ENCODE peak calls at places on chromosomes 5 and 9, in four cellular contexts. One of them, this sample, is unnamed.
A peak's percentile ranks its signal among the peaks of the same experiment; 100 is the strongest.

GRCh38 chr5:179620293-179620692 is 3.2 kb downstream of the HNRNPH1 start:
- DNase-seq in endodermal cell: no peak
- DNase-seq in CD8-positive, alpha-beta T cell: no peak
- DNase-seq in PC-3: no peak
- DNase-seq in this sample: no peak

GRCh38 chr9:113541019-113541900 is 77.7 kb downstream of the RGS3 start:
- DNase-seq in CD8-positive, alpha-beta T cell: no peak
- DNase-seq in endodermal cell: peak; percentile 95
- DNase-seq in PC-3: peak; percentile 24
- DNase-seq in this sample: peak; percentile 49

GRCh38 chr9:127136081-127136879 is 13.8 kb upstream of the ANGPTL2 start:
- DNase-seq in endodermal cell: peak; percentile 32
- DNase-seq in CD8-positive, alpha-beta T cell: no peak
- DNase-seq in PC-3: no peak
- DNase-seq in this sample: no peak

GRCh38 chr5:53350991-53351770 is 129.2 kb upstream of the FST start:
- DNase-seq in endodermal cell: no peak
- DNase-seq in CD8-positive, alpha-beta T cell: no peak
- DNase-seq in PC-3: peak; percentile 67
- DNase-seq in this sample: no peak

GRCh38 chr9:109085510-109085909 is 34.2 kb downstream of the TMEM245 start:
- DNase-seq in PC-3: no peak
- DNase-seq in CD8-positive, alpha-beta T cell: no peak
- DNase-seq in endodermal cell: no peak
- DNase-seq in this sample: no peak

GRCh38 chr5:122129332-122129731 is at the start of gene ZNF474:
- DNase-seq in PC-3: peak; percentile 79
- DNase-seq in endodermal cell: peak; percentile 91
- DNase-seq in CD8-positive, alpha-beta T cell: no peak
- DNase-seq in this sample: peak; percentile 63

GRCh38 chr5:116632890-116633289 is 58.3 kb upstream of the SEMA6A start:
- DNase-seq in CD8-positive, alpha-beta T cell: no peak
- DNase-seq in PC-3: peak; percentile 3
- DNase-seq in endodermal cell: no peak
- DNase-seq in this sample: no peak

GRCh38 chr5:66122379-66123034 is 21.6 kb upstream of the SREK1 start:
- DNase-seq in CD8-positive, alpha-beta T cell: no peak
- DNase-seq in endodermal cell: no peak
- DNase-seq in PC-3: peak; percentile 48
- DNase-seq in this sample: no peak

GRCh38 chr5:95080456-95080855 is 204.4 kb downstream of the MCTP1 start:
- DNase-seq in endodermal cell: no peak
- DNase-seq in PC-3: no peak
- DNase-seq in CD8-positive, alpha-beta T cell: no peak
- DNase-seq in this sample: no peak

GRCh38 chr9:22529426-22530199 is 83.0 kb downstream of the DMRTA1 start:
- DNase-seq in PC-3: peak; percentile 82
- DNase-seq in endodermal cell: no peak
- DNase-seq in CD8-positive, alpha-beta T cell: no peak
- DNase-seq in this sample: no peak

GRCh38 chr9:80899208-80899607 is 790.1 kb downstream of the TLE1 start:
- DNase-seq in PC-3: peak; percentile 77
- DNase-seq in endodermal cell: no peak
- DNase-seq in CD8-positive, alpha-beta T cell: no peak
- DNase-seq in this sample: no peak

GRCh38 chr5:158064331-158065123 is 205.6 kb upstream of the CLINT1 start:
- DNase-seq in PC-3: no peak
- DNase-seq in CD8-positive, alpha-beta T cell: no peak
- DNase-seq in endodermal cell: no peak
- DNase-seq in this sample: no peak

GRCh38 chr5:90134892-90135291 is 274.7 kb downstream of the CETN3 start:
- DNase-seq in PC-3: peak; percentile 60
- DNase-seq in CD8-positive, alpha-beta T cell: no peak
- DNase-seq in endodermal cell: no peak
- DNase-seq in this sample: no peak

GRCh38 chr9:96450613-96451544 is 910 bp downstream of the HABP4 start:
- DNase-seq in PC-3: peak; percentile 48
- DNase-seq in CD8-positive, alpha-beta T cell: peak; percentile 19
- DNase-seq in endodermal cell: peak; percentile 76
- DNase-seq in this sample: peak; percentile 79

GRCh38 chr9:84589514-84589913 is 80.0 kb upstream of the NTRK2 start:
- DNase-seq in endodermal cell: no peak
- DNase-seq in PC-3: no peak
- DNase-seq in CD8-positive, alpha-beta T cell: no peak
- DNase-seq in this sample: no peak

GRCh38 chr5:57825026-57825683 is 342.5 kb upstream of the ACTBL2 start:
- DNase-seq in PC-3: peak; percentile 93
- DNase-seq in endodermal cell: no peak
- DNase-seq in CD8-positive, alpha-beta T cell: no peak
- DNase-seq in this sample: no peak

GRCh38 chr9:14797442-14797841 is 74.9 kb upstream of the CER1 start:
- DNase-seq in endodermal cell: no peak
- DNase-seq in CD8-positive, alpha-beta T cell: no peak
- DNase-seq in PC-3: peak; percentile 47
- DNase-seq in this sample: no peak

GRCh38 chr5:180603076-180603591 is 11.8 kb upstream of the SCGB3A1 start:
- DNase-seq in PC-3: no peak
- DNase-seq in CD8-positive, alpha-beta T cell: no peak
- DNase-seq in endodermal cell: no peak
- DNase-seq in this sample: peak; percentile 65

GRCh38 chr5:129014185-129014584 is 48.9 kb downstream of the SLC27A6 start:
- DNase-seq in CD8-positive, alpha-beta T cell: no peak
- DNase-seq in PC-3: no peak
- DNase-seq in endodermal cell: no peak
- DNase-seq in this sample: no peak

GRCh38 chr5:69167488-69167845 is 517 bp downstream of the CCNB1 start:
- DNase-seq in endodermal cell: no peak
- DNase-seq in PC-3: no peak
- DNase-seq in CD8-positive, alpha-beta T cell: no peak
- DNase-seq in this sample: no peak

GRCh38 chr5:69170969-69171368 is 4.0 kb downstream of the CCNB1 start:
- DNase-seq in PC-3: no peak
- DNase-seq in endodermal cell: no peak
- DNase-seq in CD8-positive, alpha-beta T cell: no peak
- DNase-seq in this sample: no peak

DNA sequence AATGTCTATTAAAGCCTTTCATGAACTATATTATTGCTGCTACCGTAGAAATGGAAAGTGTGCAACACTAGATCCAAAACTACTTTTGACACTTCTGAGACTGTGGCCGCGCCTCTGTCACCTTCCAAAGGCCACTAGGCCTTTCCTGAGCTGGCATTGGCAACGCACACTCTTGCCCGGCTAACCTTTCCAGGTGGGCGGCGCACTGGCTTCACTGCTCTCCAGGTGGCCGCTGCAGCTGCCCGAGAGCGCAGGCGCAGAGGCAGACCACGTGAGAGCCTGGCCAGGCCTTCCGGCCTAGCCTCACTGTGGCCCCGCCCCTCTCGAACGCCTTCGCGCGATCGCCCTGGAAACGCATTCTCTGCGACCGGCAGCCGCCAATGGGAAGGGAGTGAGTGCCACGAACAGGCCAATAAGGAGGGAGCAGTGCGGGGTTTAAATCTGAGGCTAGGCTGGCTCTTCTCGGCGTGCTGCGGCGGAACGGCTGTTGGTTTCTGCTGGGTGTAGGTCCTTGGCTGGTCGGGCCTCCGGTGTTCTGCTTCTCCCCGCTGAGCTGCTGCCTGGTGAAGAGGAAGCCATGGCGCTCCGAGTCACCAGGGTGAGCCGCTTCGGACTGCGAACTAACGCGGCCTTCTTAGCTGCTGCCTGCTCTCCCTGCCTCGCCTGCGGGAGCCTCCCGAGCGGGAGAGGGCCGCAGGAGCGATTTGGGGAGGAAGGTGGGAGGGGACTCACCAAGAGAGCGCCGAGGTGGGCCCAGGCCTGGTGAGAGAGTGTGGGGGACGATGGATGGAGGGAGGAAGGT is at the start of gene CCNB1:
- DNase-seq in endodermal cell: peak; percentile 100
- DNase-seq in PC-3: peak; percentile 97
- DNase-seq in CD8-positive, alpha-beta T cell: peak; percentile 93
- DNase-seq in this sample: peak; percentile 99
- TF ChIP-seq CTCF in endodermal cell: no peak
- TF ChIP-seq CTCF in PC-3: no peak
- TF ChIP-seq CTCF in CD8-positive, alpha-beta T cell: no peak
- TF ChIP-seq CTCF in this sample: no peak

DNA sequence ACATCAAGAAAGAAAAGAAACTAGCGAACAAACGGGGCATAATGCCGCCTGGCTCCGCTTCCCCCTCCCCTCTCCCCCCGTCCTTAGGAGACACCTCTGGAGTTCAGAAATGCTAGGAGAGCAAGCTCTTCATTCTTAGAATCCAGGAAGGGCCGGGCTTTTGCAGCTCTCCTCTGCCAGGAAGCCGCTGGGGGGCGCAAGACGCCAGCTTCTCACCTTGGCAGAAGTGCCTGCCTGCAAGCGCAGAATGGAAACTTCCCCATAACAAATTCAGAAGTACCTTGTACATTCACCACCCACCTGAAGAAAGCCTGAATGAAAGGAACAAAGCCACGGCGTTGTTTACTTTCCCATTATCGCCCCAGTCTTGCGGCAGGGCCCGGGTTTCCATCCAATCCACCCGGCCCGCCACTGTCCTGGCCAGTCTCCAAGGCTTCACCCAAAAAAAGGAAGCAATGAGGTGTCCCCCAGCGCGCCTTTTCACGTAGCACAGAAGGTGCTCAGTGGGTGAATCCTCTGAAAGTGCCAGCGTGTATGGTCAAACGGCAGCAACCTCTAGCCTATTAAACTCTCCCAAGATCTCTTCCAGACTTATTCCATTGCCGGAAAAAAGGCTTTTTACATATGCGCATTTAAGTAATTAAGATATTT is 1.7 kb upstream of the GADD45G start:
- DNase-seq in PC-3: peak; percentile 79
- DNase-seq in endodermal cell: peak; percentile 97
- DNase-seq in CD8-positive, alpha-beta T cell: peak; percentile 67
- DNase-seq in this sample: peak; percentile 97
- H3K27ac ChIP-seq in PC-3: no peak overlapping the region
- H3K27ac ChIP-seq in endodermal cell: peak overlapping the region; percentile 2
- H3K27ac ChIP-seq in CD8-positive, alpha-beta T cell: no peak overlapping the region
- H3K27ac ChIP-seq in this sample: peak overlapping the region; percentile 94

DNA sequence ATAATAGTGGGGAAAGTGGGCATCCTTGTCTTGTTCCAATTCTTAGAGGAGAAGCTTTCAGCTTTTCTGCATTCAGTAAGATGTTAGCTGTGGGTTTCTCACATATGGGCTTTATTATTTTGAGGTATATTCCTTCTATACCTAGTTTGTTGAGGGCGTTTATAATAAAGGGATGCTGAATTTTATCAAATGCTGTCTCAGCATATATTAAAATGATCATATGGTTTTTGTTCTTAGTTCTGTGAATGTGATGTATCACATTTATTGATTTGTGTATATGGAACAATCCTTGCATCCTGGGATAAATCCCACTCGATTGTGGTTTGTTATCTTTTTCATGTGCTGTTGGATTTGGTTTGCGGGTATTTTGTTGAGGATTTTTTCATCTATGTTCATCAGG is 43.1 kb downstream of the FGD3 start:
- DNase-seq in PC-3: no peak
- DNase-seq in CD8-positive, alpha-beta T cell: no peak
- DNase-seq in endodermal cell: no peak
- DNase-seq in this sample: no peak
- H3K4me3 ChIP-seq in PC-3: no peak overlapping the region
- H3K4me3 ChIP-seq in CD8-positive, alpha-beta T cell: no peak overlapping the region
- H3K4me3 ChIP-seq in endodermal cell: no peak overlapping the region
- H3K4me3 ChIP-seq in this sample: no peak overlapping the region

GRCh38 chr5:2012885-2013284 is 130.2 kb upstream of the IRX4 start:
- DNase-seq in PC-3: no peak
- DNase-seq in CD8-positive, alpha-beta T cell: no peak
- DNase-seq in endodermal cell: peak; percentile 30
- DNase-seq in this sample: no peak

GRCh38 chr5:2015961-2016360 is 133.2 kb upstream of the IRX4 start:
- DNase-seq in CD8-positive, alpha-beta T cell: no peak
- DNase-seq in PC-3: no peak
- DNase-seq in endodermal cell: peak; percentile 18
- DNase-seq in this sample: no peak

GRCh38 chr5:2014058-2014610 is 131.4 kb upstream of the IRX4 start:
- DNase-seq in CD8-positive, alpha-beta T cell: no peak
- DNase-seq in PC-3: no peak
- DNase-seq in endodermal cell: peak; percentile 18
- DNase-seq in this sample: no peak

GRCh38 chr5:2013301-2014057 is 130.8 kb upstream of the IRX4 start:
- DNase-seq in endodermal cell: peak; percentile 40
- DNase-seq in PC-3: no peak
- DNase-seq in CD8-positive, alpha-beta T cell: no peak
- DNase-seq in this sample: no peak

GRCh38 chr5:2015116-2015848 is 132.6 kb upstream of the IRX4 start:
- DNase-seq in CD8-positive, alpha-beta T cell: no peak
- DNase-seq in PC-3: no peak
- DNase-seq in endodermal cell: peak; percentile 72
- DNase-seq in this sample: no peak
- TF ChIP-seq CTCF in CD8-positive, alpha-beta T cell: no peak
- TF ChIP-seq CTCF in PC-3: peak; percentile 17
- TF ChIP-seq CTCF in endodermal cell: peak; percentile 68
- TF ChIP-seq CTCF in this sample: no peak

GRCh38 chr9:33852216-33852826 is 35.4 kb downstream of the UBE2R2 start:
- DNase-seq in CD8-positive, alpha-beta T cell: peak; percentile 22
- DNase-seq in PC-3: peak; percentile 66
- DNase-seq in endodermal cell: peak; percentile 76
- DNase-seq in this sample: peak; percentile 59
- H3K27ac ChIP-seq in CD8-positive, alpha-beta T cell: no peak overlapping the region
- H3K27ac ChIP-seq in PC-3: no peak overlapping the region
- H3K27ac ChIP-seq in endodermal cell: no peak overlapping the region
- H3K27ac ChIP-seq in this sample: no peak overlapping the region

DNA sequence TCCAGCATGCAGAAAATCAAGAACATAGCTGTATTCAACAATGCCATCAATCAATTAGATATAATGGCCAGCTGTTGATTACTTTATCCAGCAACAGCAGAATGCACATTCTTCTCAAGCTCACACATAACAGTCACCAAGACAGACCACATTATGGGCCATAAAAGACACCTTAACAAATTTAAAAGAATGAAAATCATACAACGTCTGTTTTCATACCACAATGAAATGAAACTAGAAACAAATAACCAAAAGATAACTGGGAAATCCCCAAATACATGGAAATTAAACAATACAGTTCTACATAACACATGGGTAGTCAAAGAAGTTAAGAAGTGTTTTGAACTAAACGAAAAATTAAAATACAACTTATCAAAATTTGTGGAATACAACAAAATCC is 130.9 kb upstream of the GNA14 start:
- DNase-seq in CD8-positive, alpha-beta T cell: no peak
- DNase-seq in endodermal cell: no peak
- DNase-seq in PC-3: no peak
- DNase-seq in this sample: no peak
- H3K4me3 ChIP-seq in CD8-positive, alpha-beta T cell: no peak overlapping the region
- H3K4me3 ChIP-seq in endodermal cell: no peak overlapping the region
- H3K4me3 ChIP-seq in PC-3: no peak overlapping the region
- H3K4me3 ChIP-seq in this sample: no peak overlapping the region

GRCh38 chr9:16726023-16726422 is 144.4 kb downstream of the BNC2 start:
- DNase-seq in PC-3: peak; percentile 40
- DNase-seq in endodermal cell: peak; percentile 51
- DNase-seq in CD8-positive, alpha-beta T cell: no peak
- DNase-seq in this sample: no peak
- TF ChIP-seq CTCF in PC-3: peak; percentile 58
- TF ChIP-seq CTCF in endodermal cell: no peak
- TF ChIP-seq CTCF in CD8-positive, alpha-beta T cell: no peak
- TF ChIP-seq CTCF in this sample: no peak